ENCODE peak calls at places on chromosomes 6 and 20, in nine cellular contexts. P is IMR-90, F is GM23338, C is T-cell, J is pancreas, I is aorta, D is psoas muscle, B is left ventricle myocardium superior, T is lower lobe of right lung. H is an unnamed sample.

GRCh38 chr6:53244958-53245357 is 96.3 kb upstream of the GCM1 start:
- ATAC-seq in F (no peak), T (peak; percentile 62), J (no peak), D (no peak), B (no peak), P (no peak), C (peak; percentile 42), I (no peak), H (peak; percentile 62)

GRCh38 chr6:52310932-52311331 is 26.4 kb upstream of the MCM3 start:
- ATAC-seq in B (peak; percentile 54), J (no peak), C (no peak), P (no peak), D (no peak), I (no peak), F (no peak), T (no peak), H (no peak)

GRCh38 chr6:16559091-16559490 is 202.2 kb downstream of the ATXN1 start:
- ATAC-seq in J (no peak), I (no peak), F (no peak), T (no peak), B (peak; percentile 47), P (no peak), D (no peak), C (no peak), H (no peak)

GRCh38 chr6:11139051-11139960 is 27.8 kb upstream of the ERVFRD-1 start:
- ATAC-seq in F (no peak), B (no peak), D (no peak), J (no peak), P (peak; percentile 45), C (no peak), T (peak; percentile 31), I (no peak), H (peak; percentile 87)

GRCh38 chr20:44762466-44763140 is 16.9 kb downstream of the KCNK15 start:
- ATAC-seq in T (peak; percentile 27), I (peak; percentile 56), F (no peak), C (no peak), P (no peak), J (no peak), B (peak; percentile 72), D (no peak), H (no peak)

GRCh38 chr6:16179063-16179462 is 50.2 kb downstream of the MYLIP start:
- ATAC-seq in D (no peak), F (no peak), T (no peak), B (no peak), C (no peak), J (no peak), I (no peak), P (no peak), H (no peak)

GRCh38 chr20:10696650-10697049 is 22.9 kb upstream of the JAG1 start:
- ATAC-seq in C (no peak), D (no peak), I (no peak), P (no peak), T (no peak), B (no peak), J (no peak), F (peak; percentile 66), H (no peak)

GRCh38 chr6:158958504-158959386 is 41.3 kb downstream of the RSPH3 start:
- ATAC-seq in I (no peak), T (peak; percentile 25), B (no peak), F (no peak), P (no peak), J (peak; percentile 40), C (peak; percentile 70), D (peak; percentile 25), H (peak; percentile 49)

GRCh38 chr20:62651285-62652021 is 9.2 kb downstream of the SLCO4A1 start:
- ATAC-seq in J (peak; percentile 15), C (peak; percentile 72), B (peak; percentile 3), P (no peak), F (peak; percentile 40), I (no peak), T (peak; percentile 25), D (no peak), H (peak; percentile 70)

GRCh38 chr6:107633680-107634141 is 143.8 kb downstream of the SOBP start:
- ATAC-seq in P (no peak), F (peak; percentile 46), B (peak; percentile 73), D (peak; percentile 11), T (peak; percentile 25), J (no peak), C (no peak), I (peak; percentile 36), H (no peak)

GRCh38 chr6:89888871-89889270 is 5.4 kb upstream of the GJA10 start:
- ATAC-seq in J (no peak), D (no peak), B (no peak), I (no peak), C (no peak), F (no peak), P (no peak), T (no peak), H (peak; percentile 88)

GRCh38 chr6:155354167-155354566 is 39.9 kb upstream of the TFB1M start:
- ATAC-seq in B (no peak), F (no peak), J (no peak), D (no peak), P (no peak), I (no peak), T (no peak), C (no peak), H (no peak)

GRCh38 chr20:13492001-13492480 is 146.7 kb downstream of the TASP1 start:
- ATAC-seq in P (peak; percentile 86), J (peak; percentile 73), I (peak; percentile 77), C (no peak), F (peak; percentile 98), T (peak; percentile 79), B (peak; percentile 92), D (peak; percentile 83), H (no peak)

GRCh38 chr20:24957326-24957996 is 8.4 kb downstream of the CST7 start:
- ATAC-seq in I (no peak), C (no peak), P (no peak), B (no peak), J (no peak), T (no peak), F (no peak), D (no peak), H (no peak)

GRCh38 chr20:6421321-6422030 is 298.6 kb upstream of the FERMT1 start:
- ATAC-seq in T (no peak), D (no peak), B (no peak), I (no peak), F (no peak), J (no peak), C (no peak), P (no peak), H (no peak)

GRCh38 chr6:41561386-41561785 is 15.2 kb downstream of the FOXP4 start:
- ATAC-seq in J (peak; percentile 65), B (peak; percentile 7), T (no peak), D (no peak), P (no peak), C (peak; percentile 2), I (no peak), F (no peak), H (no peak)

GRCh38 chr6:127069659-127070279 is 48.7 kb upstream of the RSPO3 start:
- ATAC-seq in B (no peak), P (peak; percentile 76), D (peak; percentile 53), I (peak; percentile 73), J (peak; percentile 56), T (peak; percentile 56), F (peak; percentile 89), C (no peak), H (no peak)

GRCh38 chr6:42790549-42791181 is 8.8 kb downstream of the BICRAL start:
- ATAC-seq in J (no peak), I (peak; percentile 31), T (no peak), C (no peak), D (no peak), F (peak; percentile 91), B (peak; percentile 30), P (peak; percentile 31), H (no peak)

GRCh38 chr6:73746776-73747175 is 50.8 kb downstream of the CD109 start:
- ATAC-seq in P (peak; percentile 66), J (no peak), F (no peak), C (no peak), I (no peak), B (no peak), D (no peak), T (no peak), H (no peak)

GRCh38 chr6:37523412-37523811 is 23.7 kb upstream of the CCDC167 start:
- ATAC-seq in F (no peak), T (no peak), B (no peak), P (no peak), J (no peak), D (no peak), I (no peak), C (no peak), H (no peak)

GRCh38 chr6:7088076-7088742 is 19.6 kb upstream of the RREB1 start:
- ATAC-seq in P (no peak), I (no peak), T (no peak), J (no peak), D (no peak), B (no peak), F (no peak), C (peak; percentile 42), H (no peak)

GRCh38 chr20:13659288-13659687 is 20.6 kb upstream of the TASP1 start:
- ATAC-seq in I (no peak), J (no peak), C (no peak), B (no peak), D (no peak), F (no peak), T (no peak), P (no peak), H (no peak)

GRCh38 chr6:158168054-158168303 is at the start of gene SERAC1:
- ATAC-seq in B (no peak), C (peak; percentile 94), P (peak; percentile 94), I (no peak), F (peak; percentile 90), T (no peak), D (peak; percentile 78), J (no peak), H (no peak)

H was measured in activated T-helper 17 cell treated with anti-CD3 and anti-CD28 coated beads, Interleukin-2, amount 50 U/mL, for 72 hours.